ENCODE peak calls at places on chromosomes 1 and 21, in five cellular contexts. One of them, this sample, is unnamed.

GRCh38 chr1:245648749-245649517 is 494.1 kb downstream of the KIF26B start:
- DNase-seq in NK-92 treated with Interleukin-12 subunit alpha and Interleukin-12 subunit beta, amount 100 ng/mL, for 24 hours: no peak
- DNase-seq in MG63: no peak
- DNase-seq in NCI-H2107: no peak
- DNase-seq in stimulated activated CD4-positive, alpha-beta T cell treated with anti-CD3 and anti-CD28 coated beads, TNF-alpha, amount 100 ng/mL, for 48 hours: no peak
- DNase-seq in this sample: no peak

GRCh38 chr21:17783816-17784598 is 35.1 kb downstream of the C21orf91 start:
- DNase-seq in NK-92 treated with Interleukin-12 subunit alpha and Interleukin-12 subunit beta, amount 100 ng/mL, for 24 hours: no peak
- DNase-seq in NCI-H2107: no peak
- DNase-seq in stimulated activated CD4-positive, alpha-beta T cell treated with anti-CD3 and anti-CD28 coated beads, TNF-alpha, amount 100 ng/mL, for 48 hours: no peak
- DNase-seq in MG63: no peak
- DNase-seq in this sample: no peak

GRCh38 chr1:115428676-115429075 is 90.6 kb upstream of the NGF start:
- DNase-seq in NCI-H2107: no peak
- DNase-seq in stimulated activated CD4-positive, alpha-beta T cell treated with anti-CD3 and anti-CD28 coated beads, TNF-alpha, amount 100 ng/mL, for 48 hours: no peak
- DNase-seq in NK-92 treated with Interleukin-12 subunit alpha and Interleukin-12 subunit beta, amount 100 ng/mL, for 24 hours: no peak
- DNase-seq in MG63: no peak
- DNase-seq in this sample: no peak

GRCh38 chr1:1225238-1225845 is 6.5 kb downstream of the SDF4 start:
- DNase-seq in NCI-H2107: no peak
- DNase-seq in stimulated activated CD4-positive, alpha-beta T cell treated with anti-CD3 and anti-CD28 coated beads, TNF-alpha, amount 100 ng/mL, for 48 hours: no peak
- DNase-seq in NK-92 treated with Interleukin-12 subunit alpha and Interleukin-12 subunit beta, amount 100 ng/mL, for 24 hours: no peak
- DNase-seq in MG63: no peak
- DNase-seq in this sample: no peak

GRCh38 chr21:16193758-16194606 is 464.2 kb downstream of the USP25 start:
- DNase-seq in stimulated activated CD4-positive, alpha-beta T cell treated with anti-CD3 and anti-CD28 coated beads, TNF-alpha, amount 100 ng/mL, for 48 hours: no peak
- DNase-seq in NK-92 treated with Interleukin-12 subunit alpha and Interleukin-12 subunit beta, amount 100 ng/mL, for 24 hours: peak
- DNase-seq in MG63: peak
- DNase-seq in NCI-H2107: no peak
- DNase-seq in this sample: peak

GRCh38 chr1:182614796-182615451 is 10.7 kb upstream of the RGS16 start:
- DNase-seq in NK-92 treated with Interleukin-12 subunit alpha and Interleukin-12 subunit beta, amount 100 ng/mL, for 24 hours: peak
- DNase-seq in NCI-H2107: no peak
- DNase-seq in stimulated activated CD4-positive, alpha-beta T cell treated with anti-CD3 and anti-CD28 coated beads, TNF-alpha, amount 100 ng/mL, for 48 hours: peak
- DNase-seq in MG63: peak
- DNase-seq in this sample: peak

GRCh38 chr1:180177931-180178330 is 23.3 kb downstream of the QSOX1 start:
- DNase-seq in NCI-H2107: no peak
- DNase-seq in MG63: no peak
- DNase-seq in NK-92 treated with Interleukin-12 subunit alpha and Interleukin-12 subunit beta, amount 100 ng/mL, for 24 hours: no peak
- DNase-seq in stimulated activated CD4-positive, alpha-beta T cell treated with anti-CD3 and anti-CD28 coated beads, TNF-alpha, amount 100 ng/mL, for 48 hours: no peak
- DNase-seq in this sample: no peak

GRCh38 chr1:236760986-236761385 is 34.1 kb upstream of the MTR start:
- DNase-seq in NK-92 treated with Interleukin-12 subunit alpha and Interleukin-12 subunit beta, amount 100 ng/mL, for 24 hours: no peak
- DNase-seq in NCI-H2107: no peak
- DNase-seq in stimulated activated CD4-positive, alpha-beta T cell treated with anti-CD3 and anti-CD28 coated beads, TNF-alpha, amount 100 ng/mL, for 48 hours: no peak
- DNase-seq in MG63: no peak
- DNase-seq in this sample: no peak

GRCh38 chr1:90726716-90727480 is 9.8 kb upstream of the BARHL2 start:
- DNase-seq in stimulated activated CD4-positive, alpha-beta T cell treated with anti-CD3 and anti-CD28 coated beads, TNF-alpha, amount 100 ng/mL, for 48 hours: no peak
- DNase-seq in MG63: no peak
- DNase-seq in NCI-H2107: no peak
- DNase-seq in NK-92 treated with Interleukin-12 subunit alpha and Interleukin-12 subunit beta, amount 100 ng/mL, for 24 hours: no peak
- DNase-seq in this sample: no peak

GRCh38 chr1:204473415-204473965 is 21.1 kb downstream of the PIK3C2B start:
- DNase-seq in NCI-H2107: no peak
- DNase-seq in MG63: no peak
- DNase-seq in stimulated activated CD4-positive, alpha-beta T cell treated with anti-CD3 and anti-CD28 coated beads, TNF-alpha, amount 100 ng/mL, for 48 hours: no peak
- DNase-seq in NK-92 treated with Interleukin-12 subunit alpha and Interleukin-12 subunit beta, amount 100 ng/mL, for 24 hours: no peak
- DNase-seq in this sample: no peak

This sample was measured in tibial artery.